ENCODE peak calls at places on chromosome 6, in five cellular contexts. One of them, this sample, is unnamed.

GRCh38 chr6:126228001-126228791 is 111.7 kb upstream of the CENPW start:
- DNase-seq in COLO829: no peak
- DNase-seq in kidney tubule cell: peak; percentile 10
- DNase-seq in NCI-H146: peak; percentile 95
- DNase-seq in nephron progenitor cell: peak; percentile 44
- DNase-seq in this sample: peak; percentile 94

GRCh38 chr6:166411721-166412151 is 29.0 kb upstream of the MPC1 start:
- DNase-seq in COLO829: no peak
- DNase-seq in kidney tubule cell: no peak
- DNase-seq in NCI-H146: no peak
- DNase-seq in nephron progenitor cell: no peak
- DNase-seq in this sample: no peak

GRCh38 chr6:54291738-54292137 is 16.5 kb upstream of the TINAG start:
- DNase-seq in COLO829: peak; percentile 27
- DNase-seq in kidney tubule cell: peak; percentile 89
- DNase-seq in NCI-H146: no peak
- DNase-seq in nephron progenitor cell: no peak
- DNase-seq in this sample: no peak

GRCh38 chr6:79631800-79632172 is 657 bp downstream of the SH3BGRL2 start:
- DNase-seq in COLO829: no peak
- DNase-seq in kidney tubule cell: no peak
- DNase-seq in NCI-H146: peak; percentile 57
- DNase-seq in nephron progenitor cell: no peak
- DNase-seq in this sample: no peak

GRCh38 chr6:147390909-147391536 is 117.5 kb upstream of the SAMD5 start:
- DNase-seq in COLO829: peak; percentile 17
- DNase-seq in kidney tubule cell: peak; percentile 30
- DNase-seq in NCI-H146: peak; percentile 50
- DNase-seq in nephron progenitor cell: peak; percentile 18
- DNase-seq in this sample: peak; percentile 31

GRCh38 chr6:131519670-131520436 is 53.2 kb upstream of the ARG1 start:
- DNase-seq in COLO829: peak; percentile 46
- DNase-seq in kidney tubule cell: peak; percentile 40
- DNase-seq in NCI-H146: peak; percentile 68
- DNase-seq in nephron progenitor cell: peak; percentile 25
- DNase-seq in this sample: peak; percentile 51

GRCh38 chr6:107320126-107320525 is 139.2 kb downstream of the PDSS2 start:
- DNase-seq in COLO829: no peak
- DNase-seq in kidney tubule cell: no peak
- DNase-seq in NCI-H146: no peak
- DNase-seq in nephron progenitor cell: no peak
- DNase-seq in this sample: no peak

GRCh38 chr6:25769983-25770382 is 15.4 kb downstream of the SLC17A4 start:
- DNase-seq in COLO829: peak; percentile 44
- DNase-seq in kidney tubule cell: peak; percentile 87
- DNase-seq in NCI-H146: no peak
- DNase-seq in nephron progenitor cell: no peak
- DNase-seq in this sample: no peak

GRCh38 chr6:109388265-109388664 is 6.0 kb upstream of the CD164 start:
- DNase-seq in COLO829: no peak
- DNase-seq in kidney tubule cell: no peak
- DNase-seq in NCI-H146: no peak
- DNase-seq in nephron progenitor cell: no peak
- DNase-seq in this sample: no peak

GRCh38 chr6:142816024-142816423 is 129.0 kb downstream of the HIVEP2 start:
- DNase-seq in COLO829: no peak
- DNase-seq in kidney tubule cell: no peak
- DNase-seq in NCI-H146: no peak
- DNase-seq in nephron progenitor cell: no peak
- DNase-seq in this sample: no peak

GRCh38 chr6:10613077-10613476 is 81.3 kb downstream of the C6orf52 start:
- DNase-seq in COLO829: no peak
- DNase-seq in kidney tubule cell: no peak
- DNase-seq in NCI-H146: peak; percentile 36
- DNase-seq in nephron progenitor cell: no peak
- DNase-seq in this sample: no peak

GRCh38 chr6:109783245-109783990 is 92.3 kb downstream of the FIG4 start:
- DNase-seq in COLO829: no peak
- DNase-seq in kidney tubule cell: no peak
- DNase-seq in NCI-H146: no peak
- DNase-seq in nephron progenitor cell: peak; percentile 6
- DNase-seq in this sample: peak; percentile 17

GRCh38 chr6:80217799-80218198 is 111.3 kb downstream of the BCKDHB start:
- DNase-seq in COLO829: no peak
- DNase-seq in kidney tubule cell: no peak
- DNase-seq in NCI-H146: no peak
- DNase-seq in nephron progenitor cell: no peak
- DNase-seq in this sample: no peak

GRCh38 chr6:80547827-80548226 is 441.4 kb downstream of the BCKDHB start:
- DNase-seq in COLO829: no peak
- DNase-seq in kidney tubule cell: peak; percentile 85
- DNase-seq in NCI-H146: no peak
- DNase-seq in nephron progenitor cell: no peak
- DNase-seq in this sample: no peak

GRCh38 chr6:71181565-71181964 is 107.0 kb upstream of the OGFRL1 start:
- DNase-seq in COLO829: no peak
- DNase-seq in kidney tubule cell: peak; percentile 91
- DNase-seq in NCI-H146: no peak
- DNase-seq in nephron progenitor cell: no peak
- DNase-seq in this sample: no peak

GRCh38 chr6:168328086-168328485 is 8.5 kb upstream of the DACT2 start:
- DNase-seq in COLO829: no peak
- DNase-seq in kidney tubule cell: peak; percentile 44
- DNase-seq in NCI-H146: no peak
- DNase-seq in nephron progenitor cell: no peak
- DNase-seq in this sample: no peak

GRCh38 chr6:135258970-135259369 is 77.9 kb downstream of the MYB start:
- DNase-seq in COLO829: no peak
- DNase-seq in kidney tubule cell: no peak
- DNase-seq in NCI-H146: no peak
- DNase-seq in nephron progenitor cell: no peak
- DNase-seq in this sample: no peak

GRCh38 chr6:142802124-142802523 is 142.9 kb downstream of the HIVEP2 start:
- DNase-seq in COLO829: peak; percentile 33
- DNase-seq in kidney tubule cell: peak; percentile 97
- DNase-seq in NCI-H146: no peak
- DNase-seq in nephron progenitor cell: no peak
- DNase-seq in this sample: no peak

GRCh38 chr6:26351544-26351953 is 13.4 kb upstream of the BTN3A2 start:
- DNase-seq in COLO829: peak; percentile 92
- DNase-seq in kidney tubule cell: peak; percentile 100
- DNase-seq in NCI-H146: peak; percentile 41
- DNase-seq in nephron progenitor cell: no peak
- DNase-seq in this sample: no peak

GRCh38 chr6:134491473-134491872 is 173.6 kb upstream of the SGK1 start:
- DNase-seq in COLO829: no peak
- DNase-seq in kidney tubule cell: no peak
- DNase-seq in NCI-H146: no peak
- DNase-seq in nephron progenitor cell: no peak
- DNase-seq in this sample: no peak

GRCh38 chr6:166597711-166598440 is 11.4 kb upstream of the RAMACL start:
- DNase-seq in COLO829: no peak
- DNase-seq in kidney tubule cell: no peak
- DNase-seq in NCI-H146: peak; percentile 44
- DNase-seq in nephron progenitor cell: no peak
- DNase-seq in this sample: no peak

GRCh38 chr6:56370127-56370540 is 122.8 kb upstream of the COL21A1 start:
- DNase-seq in COLO829: no peak
- DNase-seq in kidney tubule cell: peak; percentile 84
- DNase-seq in NCI-H146: peak; percentile 85
- DNase-seq in nephron progenitor cell: peak; percentile 30
- DNase-seq in this sample: peak; percentile 73

GRCh38 chr6:37897321-37897720 is 77.8 kb downstream of the ZFAND3 start:
- DNase-seq in COLO829: no peak
- DNase-seq in kidney tubule cell: peak; percentile 20
- DNase-seq in NCI-H146: no peak
- DNase-seq in nephron progenitor cell: no peak
- DNase-seq in this sample: no peak